ENCODE peak calls at places on chromosome 1, in ten cellular contexts. M is Peyer's patch; B is amniotic stem cell; F is GM20000; L is stimulated activated CD8-positive, alpha-beta memory T cell treated with anti-CD3 and anti-CD28 coated beads, Interleukin-15, amount 100 ng/mL, for 1 hour; T is prostate gland; O is dorsolateral prefrontal cortex; N is RCC 7860; Q is NCI-H2081; K is occipital lobe. P is an unnamed sample.

GRCh38 chr1:18963968-18964367 is 7.5 kb upstream of the IFFO2 start:
- DNase-seq in M (no peak), B (no peak), F (no peak), L (no peak), T (no peak), O (no peak), N (no peak), Q (no peak), K (no peak), P (no peak)

GRCh38 chr1:181479137-181479745 is 4.1 kb upstream of the CACNA1E start:
- DNase-seq in M (peak; percentile 58), B (peak; percentile 22), F (peak; percentile 83), L (no peak), T (peak; percentile 31), O (no peak), N (peak; percentile 38), Q (peak; percentile 71), K (peak; percentile 34), P (peak; percentile 35)

GRCh38 chr1:204358605-204359004 is 1.1 kb downstream of the PLEKHA6 start:
- DNase-seq in M (no peak), B (no peak), F (no peak), L (no peak), T (no peak), O (no peak), N (no peak), Q (no peak), K (no peak), P (no peak)

GRCh38 chr1:165912638-165913037 is 85.2 kb downstream of the UCK2 start:
- DNase-seq in M (peak; percentile 17), B (no peak), F (no peak), L (no peak), T (no peak), O (no peak), N (no peak), Q (no peak), K (no peak), P (no peak)

GRCh38 chr1:19861034-19861433 is 21.2 kb upstream of the OTUD3 start:
- DNase-seq in M (peak; percentile 64), B (no peak), F (no peak), L (no peak), T (peak; percentile 61), O (no peak), N (no peak), Q (no peak), K (no peak), P (no peak)

GRCh38 chr1:117067528-117068370 is 7.6 kb downstream of the TTF2 start:
- DNase-seq in M (peak; percentile 66), B (peak; percentile 25), F (peak; percentile 51), L (no peak), T (peak; percentile 34), O (peak; percentile 62), N (peak; percentile 14), Q (peak; percentile 55), K (peak; percentile 32), P (peak; percentile 60)

GRCh38 chr1:94642617-94643315 is 101.2 kb upstream of the F3 start:
- DNase-seq in M (no peak), B (no peak), F (no peak), L (no peak), T (no peak), O (no peak), N (no peak), Q (no peak), K (no peak), P (no peak)

GRCh38 chr1:239253032-239253431 is 133.3 kb upstream of the CHRM3 start:
- DNase-seq in M (no peak), B (no peak), F (no peak), L (no peak), T (no peak), O (no peak), N (no peak), Q (no peak), K (no peak), P (no peak)

GRCh38 chr1:63429281-63429680 is 61.9 kb downstream of the ALG6 start:
- DNase-seq in M (no peak), B (no peak), F (no peak), L (no peak), T (no peak), O (no peak), N (no peak), Q (no peak), K (no peak), P (no peak)

GRCh38 chr1:162939035-162939434 is 78.1 kb upstream of the CCDC190 start:
- DNase-seq in M (no peak), B (no peak), F (no peak), L (no peak), T (no peak), O (no peak), N (no peak), Q (no peak), K (no peak), P (no peak)

GRCh38 chr1:23694371-23694770 is 2.8 kb downstream of the RPL11 start:
- DNase-seq in M (no peak), B (no peak), F (no peak), L (no peak), T (no peak), O (no peak), N (no peak), Q (no peak), K (no peak), P (no peak)

GRCh38 chr1:44894591-44894990 is 51.5 kb upstream of the PTCH2 start:
- DNase-seq in M (no peak), B (no peak), F (no peak), L (no peak), T (no peak), O (no peak), N (no peak), Q (no peak), K (no peak), P (no peak)

GRCh38 chr1:245687129-245687635 is 532.4 kb downstream of the KIF26B start:
- DNase-seq in M (no peak), B (no peak), F (peak; percentile 54), L (no peak), T (no peak), O (no peak), N (no peak), Q (no peak), K (no peak), P (no peak)

GRCh38 chr1:220594356-220594755 is 66.4 kb downstream of the MARK1 start:
- DNase-seq in M (no peak), B (no peak), F (no peak), L (no peak), T (no peak), O (no peak), N (no peak), Q (no peak), K (no peak), P (no peak)

GRCh38 chr1:60274422-60275419 is 201.2 kb upstream of the C1orf87 start:
- DNase-seq in M (no peak), B (no peak), F (no peak), L (no peak), T (peak; percentile 10), O (no peak), N (no peak), Q (no peak), K (no peak), P (no peak)

GRCh38 chr1:15680614-15681345 is 3.3 kb upstream of the PLEKHM2 start:
- DNase-seq in M (no peak), B (peak; percentile 92), F (no peak), L (no peak), T (no peak), O (no peak), N (peak; percentile 58), Q (no peak), K (no peak), P (peak; percentile 40)

GRCh38 chr1:8813016-8813763 is 4.2 kb downstream of the RERE start:
- DNase-seq in M (no peak), B (no peak), F (no peak), L (no peak), T (no peak), O (no peak), N (peak; percentile 26), Q (no peak), K (no peak), P (no peak)

GRCh38 chr1:6860401-6860800 is 75.1 kb downstream of the CAMTA1 start:
- DNase-seq in M (no peak), B (no peak), F (no peak), L (no peak), T (no peak), O (no peak), N (peak; percentile 53), Q (no peak), K (no peak), P (peak; percentile 18)

GRCh38 chr1:24152631-24153494 is 9.9 kb upstream of the IL22RA1 start:
- DNase-seq in M (peak; percentile 44), B (no peak), F (no peak), L (no peak), T (no peak), O (no peak), N (no peak), Q (no peak), K (no peak), P (no peak)

GRCh38 chr1:168731244-168731643 is 2.2 kb upstream of the DPT start:
- DNase-seq in M (no peak), B (no peak), F (no peak), L (no peak), T (no peak), O (no peak), N (no peak), Q (no peak), K (no peak), P (no peak)

GRCh38 chr1:199665371-199665770 is 362.1 kb upstream of the NR5A2 start:
- DNase-seq in M (no peak), B (no peak), F (no peak), L (no peak), T (no peak), O (no peak), N (no peak), Q (peak; percentile 61), K (no peak), P (no peak)

GRCh38 chr1:29676496-29676895 is 440.2 kb downstream of the PTPRU start:
- DNase-seq in M (peak; percentile 2), B (no peak), F (no peak), L (no peak), T (no peak), O (no peak), N (no peak), Q (no peak), K (no peak), P (no peak)

GRCh38 chr1:198535631-198536030 is 4.8 kb downstream of the ATP6V1G3 start:
- DNase-seq in M (no peak), B (no peak), F (no peak), L (no peak), T (no peak), O (no peak), N (no peak), Q (no peak), K (no peak), P (no peak)

GRCh38 chr1:110309768-110310167 is 29.4 kb upstream of the RBM15 start:
- DNase-seq in M (no peak), B (peak; percentile 56), F (no peak), L (no peak), T (no peak), O (no peak), N (peak; percentile 88), Q (no peak), K (no peak), P (no peak)

GRCh38 chr1:94110021-94110761 is 10.8 kb downstream of the ABCA4 start:
- DNase-seq in M (no peak), B (no peak), F (no peak), L (no peak), T (no peak), O (no peak), N (no peak), Q (no peak), K (no peak), P (no peak)

GRCh38 chr1:10561955-10562354 is 87.2 kb downstream of the PEX14 start:
- DNase-seq in M (no peak), B (no peak), F (no peak), L (no peak), T (no peak), O (no peak), N (no peak), Q (no peak), K (no peak), P (peak; percentile 36)

GRCh38 chr1:152328801-152329391 is 3.9 kb upstream of the FLG start:
- DNase-seq in M (no peak), B (no peak), F (no peak), L (no peak), T (no peak), O (no peak), N (peak; percentile 95), Q (no peak), K (no peak), P (no peak)

GRCh38 chr1:53585116-53585515 is 125.9 kb downstream of the DMRTB1 start:
- DNase-seq in M (peak; percentile 56), B (no peak), F (no peak), L (peak; percentile 26), T (no peak), O (no peak), N (no peak), Q (no peak), K (no peak), P (peak; percentile 52)

P was measured in activated CD4-positive, alpha-beta memory T cell treated with anti-CD3 and anti-CD28 coated beads for 36 hours.